ENCODE peak calls at places on chromosome 17, in seven cellular contexts. O is A673, Z is AG10803, A is bronchial epithelial cell, S is AG09319, I is progenitor cell of endocrine pancreas, F is mesothelial cell of epicardium. L is an unnamed sample.

GRCh38 chr17:8698142-8699050 is 46.2 kb downstream of the CCDC42 start:
- DNase-seq in O (peak), Z (peak), A (no peak), S (no peak), I (no peak), F (peak), L (peak)

GRCh38 chr17:57455063-57455914 is 199.0 kb downstream of the MSI2 start:
- DNase-seq in O (no peak), Z (peak), A (no peak), S (no peak), I (no peak), F (no peak), L (no peak)

GRCh38 chr17:19336938-19337711 is 25.4 kb downstream of the B9D1 start:
- DNase-seq in O (no peak), Z (no peak), A (no peak), S (no peak), I (no peak), F (no peak), L (no peak)

GRCh38 chr17:20703781-20704180 is 124.3 kb downstream of the CDRT15L2 start:
- DNase-seq in O (no peak), Z (no peak), A (no peak), S (no peak), I (no peak), F (no peak), L (no peak)

GRCh38 chr17:79002291-79002690 is 7.3 kb downstream of the CANT1 start:
- DNase-seq in O (no peak), Z (no peak), A (no peak), S (no peak), I (no peak), F (no peak), L (no peak)

GRCh38 chr17:77824102-77824779 is 134.3 kb upstream of the TNRC6C start:
- DNase-seq in O (no peak), Z (no peak), A (no peak), S (no peak), I (no peak), F (no peak), L (no peak)

GRCh38 chr17:45848868-45849535 is 4.3 kb downstream of the SPPL2C start:
- DNase-seq in O (no peak), Z (no peak), A (no peak), S (no peak), I (no peak), F (no peak), L (no peak)

GRCh38 chr17:56810846-56811775 is 22.6 kb downstream of the C17orf67 start:
- DNase-seq in O (no peak), Z (no peak), A (no peak), S (no peak), I (no peak), F (no peak), L (no peak)

GRCh38 chr17:57954421-57955182 is 610 bp downstream of the CUEDC1 start:
- DNase-seq in O (peak), Z (peak), A (no peak), S (no peak), I (no peak), F (no peak), L (peak)

GRCh38 chr17:34307110-34307509 is 12.1 kb upstream of the CCL8 start:
- DNase-seq in O (no peak), Z (peak), A (no peak), S (peak), I (no peak), F (no peak), L (no peak)

GRCh38 chr17:21573961-21574610 is 118.2 kb upstream of the KCNJ18 start:
- DNase-seq in O (peak), Z (peak), A (no peak), S (peak), I (no peak), F (no peak), L (no peak)

GRCh38 chr17:6240601-6241000 is 170.4 kb downstream of the WSCD1 start:
- DNase-seq in O (no peak), Z (no peak), A (no peak), S (no peak), I (no peak), F (no peak), L (no peak)

GRCh38 chr17:72525225-72525988 is 404.6 kb downstream of the SOX9 start:
- DNase-seq in O (no peak), Z (no peak), A (no peak), S (no peak), I (no peak), F (no peak), L (no peak)

GRCh38 chr17:16419074-16419928 is 3.9 kb downstream of the TRPV2 start:
- DNase-seq in O (peak), Z (peak), A (peak), S (no peak), I (no peak), F (no peak), L (no peak)

GRCh38 chr17:20063665-20064648 is 54.8 kb downstream of the SPECC1 start:
- DNase-seq in O (peak), Z (peak), A (peak), S (peak), I (no peak), F (no peak), L (no peak)

GRCh38 chr17:35414247-35414646 is 18.1 kb downstream of the SLFN12 start:
- DNase-seq in O (no peak), Z (no peak), A (no peak), S (no peak), I (no peak), F (no peak), L (no peak)

GRCh38 chr17:1434150-1434549 is 21.9 kb downstream of the CRK start:
- DNase-seq in O (no peak), Z (no peak), A (no peak), S (no peak), I (no peak), F (no peak), L (no peak)

GRCh38 chr17:7479389-7480192 is at the start of gene ZBTB4:
- DNase-seq in O (peak), Z (peak), A (peak), S (no peak), I (peak), F (no peak), L (peak)

GRCh38 chr17:16926061-16926511 is 45.8 kb downstream of the TNFRSF13B start:
- DNase-seq in O (no peak), Z (no peak), A (no peak), S (no peak), I (no peak), F (no peak), L (no peak)

GRCh38 chr17:37392024-37392590 is 14.5 kb downstream of the ACACA start:
- DNase-seq in O (no peak), Z (peak), A (peak), S (no peak), I (no peak), F (no peak), L (no peak)

GRCh38 chr17:81148571-81148970 is 16.7 kb upstream of the PVALEF start:
- DNase-seq in O (no peak), Z (no peak), A (no peak), S (no peak), I (no peak), F (no peak), L (no peak)

GRCh38 chr17:61495161-61495857 is 43.1 kb downstream of the TBX4 start:
- DNase-seq in O (peak), Z (peak), A (no peak), S (peak), I (no peak), F (no peak), L (no peak)

GRCh38 chr17:76643553-76644148 is at the start of gene ST6GALNAC1:
- DNase-seq in O (no peak), Z (no peak), A (peak), S (no peak), I (no peak), F (no peak), L (peak)

GRCh38 chr17:7695586-7695985 is 7.3 kb downstream of the WRAP53 start:
- DNase-seq in O (no peak), Z (no peak), A (no peak), S (no peak), I (no peak), F (no peak), L (no peak)

GRCh38 chr17:61405686-61406542 is 6.3 kb downstream of the TBX2 start:
- DNase-seq in O (no peak), Z (no peak), A (no peak), S (no peak), I (no peak), F (no peak), L (no peak)

GRCh38 chr17:2064511-2064910 is 9.6 kb downstream of the HIC1 start:
- DNase-seq in O (no peak), Z (no peak), A (no peak), S (no peak), I (no peak), F (no peak), L (no peak)

GRCh38 chr17:58630883-58631522 is 60.8 kb downstream of the TEX14 start:
- DNase-seq in O (no peak), Z (no peak), A (no peak), S (no peak), I (no peak), F (no peak), L (peak)

GRCh38 chr17:45428954-45429337 is 3.7 kb downstream of the ARHGAP27 start:
- DNase-seq in O (no peak), Z (no peak), A (no peak), S (no peak), I (no peak), F (no peak), L (no peak)

GRCh38 chr17:1905190-1905919 is 75.5 kb downstream of the RPA1 start:
- DNase-seq in O (no peak), Z (no peak), A (no peak), S (no peak), I (no peak), F (no peak), L (no peak)

GRCh38 chr17:8622191-8622590 is 8.3 kb downstream of the MYH10 start:
- DNase-seq in O (no peak), Z (no peak), A (no peak), S (no peak), I (no peak), F (no peak), L (no peak)

GRCh38 chr17:71325117-71325516 is 795.7 kb upstream of the SOX9 start:
- DNase-seq in O (no peak), Z (no peak), A (no peak), S (no peak), I (no peak), F (no peak), L (no peak)

GRCh38 chr17:40179923-40180659 is 2.8 kb downstream of the RAPGEFL1 start:
- DNase-seq in O (peak), Z (peak), A (peak), S (no peak), I (no peak), F (no peak), L (no peak)

GRCh38 chr17:75531724-75532090 is 6.2 kb downstream of the LLGL2 start:
- DNase-seq in O (no peak), Z (no peak), A (peak), S (no peak), I (no peak), F (no peak), L (no peak)

GRCh38 chr17:75765981-75766380 is 989 bp upstream of the GALK1 start:
- DNase-seq in O (no peak), Z (no peak), A (no peak), S (no peak), I (no peak), F (no peak), L (no peak)

GRCh38 chr17:75898065-75898464 is 1.3 kb upstream of the TRIM65 start:
- DNase-seq in O (no peak), Z (no peak), A (no peak), S (no peak), I (no peak), F (no peak), L (no peak)

GRCh38 chr17:18252160-18252559 is 6.4 kb downstream of the FLII start:
- DNase-seq in O (no peak), Z (no peak), A (no peak), S (no peak), I (no peak), F (no peak), L (no peak)
- TF ChIP-seq CTCF in O (no peak), Z (no peak), A (no peak), S (no peak), I (no peak), F (no peak), L (no peak)

DNA sequence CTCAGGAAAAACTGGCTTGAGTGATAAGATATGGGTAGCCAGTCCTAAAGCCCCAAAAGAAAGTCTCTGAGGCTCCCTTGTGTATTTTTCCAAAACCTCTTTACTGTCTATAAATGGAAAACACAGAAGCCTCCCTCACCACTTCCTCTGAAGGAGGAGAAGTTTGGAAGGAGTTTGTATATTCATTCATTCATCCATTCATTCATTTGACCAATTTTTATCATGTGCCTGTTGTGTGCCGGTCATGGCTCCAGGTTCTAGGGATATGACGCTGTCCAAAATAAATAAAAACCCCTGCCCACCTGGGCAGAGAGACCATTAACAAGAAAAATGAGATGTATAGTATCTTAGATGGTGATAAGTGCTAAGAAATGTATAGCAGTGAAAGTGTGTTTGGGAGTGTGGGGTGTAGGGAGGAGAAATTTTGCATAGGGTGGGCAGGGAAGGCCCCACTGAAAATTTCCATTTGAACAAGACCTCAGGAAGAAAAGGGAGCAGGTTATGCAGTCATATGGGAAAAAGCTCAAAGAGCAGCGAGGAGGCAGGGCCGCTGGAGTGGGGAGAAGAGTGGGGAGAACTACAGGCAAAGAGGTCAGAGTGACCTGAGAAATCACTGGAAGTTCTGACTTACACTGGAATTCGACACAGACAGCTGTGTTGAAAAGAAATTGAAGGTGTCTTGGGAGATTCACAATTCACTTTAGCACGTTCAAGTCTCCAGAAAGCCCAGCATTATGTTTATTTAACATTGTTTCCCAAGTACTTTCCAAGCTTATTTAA is 6.1 kb upstream of the WIPI1 start:
- DNase-seq in O (no peak), Z (no peak), A (no peak), S (no peak), I (no peak), F (no peak), L (no peak)
- TF ChIP-seq CTCF in O (no peak), Z (no peak), A (no peak), S (no peak), I (no peak), F (peak), L (no peak)

GRCh38 chr17:43858201-43858600 is 11.2 kb downstream of the CD300LG start:
- DNase-seq in O (no peak), Z (no peak), A (no peak), S (no peak), I (no peak), F (no peak), L (no peak)
- TF ChIP-seq CTCF in O (no peak), Z (no peak), A (no peak), S (no peak), I (no peak), F (no peak), L (no peak)

GRCh38 chr17:29294580-29294900 is 592 bp upstream of the NUFIP2 start:
- DNase-seq in O (peak), Z (no peak), A (no peak), S (no peak), I (no peak), F (no peak), L (no peak)
- TF ChIP-seq CTCF in O (no peak), Z (no peak), A (no peak), S (no peak), I (no peak), F (no peak), L (no peak)

DNA sequence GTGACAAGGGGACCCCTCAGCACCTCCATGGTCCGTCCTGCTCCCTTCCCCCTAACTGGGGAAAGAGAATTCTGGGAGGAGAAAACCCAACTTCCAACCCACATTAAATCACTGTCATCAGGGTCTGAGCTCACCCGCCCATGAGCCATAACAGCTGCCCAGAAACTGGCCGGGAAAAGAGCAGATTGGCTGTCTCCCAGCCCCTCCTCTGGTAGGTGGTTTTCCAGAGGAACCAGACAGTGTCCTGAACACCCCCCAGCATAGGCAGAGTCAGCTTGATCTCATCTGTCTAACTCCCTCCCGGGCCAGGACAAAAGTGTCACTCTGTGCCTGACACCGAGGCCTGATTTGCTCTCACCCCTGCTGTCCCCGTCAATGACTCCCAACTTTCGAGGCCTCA is 197.0 kb downstream of the AXIN2 start:
- DNase-seq in O (peak), Z (no peak), A (no peak), S (no peak), I (no peak), F (no peak), L (no peak)
- TF ChIP-seq CTCF in O (no peak), Z (no peak), A (no peak), S (no peak), I (no peak), F (no peak), L (no peak)

GRCh38 chr17:82153745-82154375 is 55.8 kb upstream of the FASN start:
- DNase-seq in O (peak), Z (peak), A (peak), S (peak), I (peak), F (peak), L (peak)
- TF ChIP-seq CTCF in O (peak), Z (peak), A (peak), S (peak), I (peak), F (peak), L (peak)

DNA sequence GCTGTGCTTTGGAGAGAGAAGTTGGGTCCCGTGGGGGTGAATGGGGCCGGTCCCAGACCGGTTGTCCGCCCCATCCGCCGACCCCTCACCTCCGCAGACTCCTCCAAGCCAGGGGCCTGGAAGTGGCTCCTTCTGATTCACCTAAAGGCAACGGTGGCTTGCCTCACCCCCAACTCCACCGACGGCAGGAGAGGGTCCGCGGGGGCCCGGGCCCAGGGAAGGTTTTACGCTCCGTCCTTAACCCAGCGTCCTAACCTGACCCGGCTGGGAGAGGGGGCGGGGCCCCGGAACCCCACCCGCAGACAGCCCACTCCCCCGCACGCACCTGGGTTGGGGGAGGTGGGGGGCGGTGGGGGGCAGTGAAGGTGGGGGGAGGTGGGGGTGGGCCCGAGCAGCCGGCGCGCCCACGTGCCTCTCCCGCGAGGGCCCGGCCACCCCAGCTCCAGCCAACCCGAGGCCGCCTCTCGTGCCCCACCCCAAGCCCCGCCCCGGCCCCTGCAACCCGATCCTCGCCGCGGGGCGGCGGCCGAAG is 12.7 kb upstream of the CD300A start:
- DNase-seq in O (no peak), Z (no peak), A (no peak), S (peak), I (peak), F (no peak), L (peak)
- TF ChIP-seq CTCF in O (no peak), Z (no peak), A (no peak), S (no peak), I (no peak), F (no peak), L (no peak)

DNA sequence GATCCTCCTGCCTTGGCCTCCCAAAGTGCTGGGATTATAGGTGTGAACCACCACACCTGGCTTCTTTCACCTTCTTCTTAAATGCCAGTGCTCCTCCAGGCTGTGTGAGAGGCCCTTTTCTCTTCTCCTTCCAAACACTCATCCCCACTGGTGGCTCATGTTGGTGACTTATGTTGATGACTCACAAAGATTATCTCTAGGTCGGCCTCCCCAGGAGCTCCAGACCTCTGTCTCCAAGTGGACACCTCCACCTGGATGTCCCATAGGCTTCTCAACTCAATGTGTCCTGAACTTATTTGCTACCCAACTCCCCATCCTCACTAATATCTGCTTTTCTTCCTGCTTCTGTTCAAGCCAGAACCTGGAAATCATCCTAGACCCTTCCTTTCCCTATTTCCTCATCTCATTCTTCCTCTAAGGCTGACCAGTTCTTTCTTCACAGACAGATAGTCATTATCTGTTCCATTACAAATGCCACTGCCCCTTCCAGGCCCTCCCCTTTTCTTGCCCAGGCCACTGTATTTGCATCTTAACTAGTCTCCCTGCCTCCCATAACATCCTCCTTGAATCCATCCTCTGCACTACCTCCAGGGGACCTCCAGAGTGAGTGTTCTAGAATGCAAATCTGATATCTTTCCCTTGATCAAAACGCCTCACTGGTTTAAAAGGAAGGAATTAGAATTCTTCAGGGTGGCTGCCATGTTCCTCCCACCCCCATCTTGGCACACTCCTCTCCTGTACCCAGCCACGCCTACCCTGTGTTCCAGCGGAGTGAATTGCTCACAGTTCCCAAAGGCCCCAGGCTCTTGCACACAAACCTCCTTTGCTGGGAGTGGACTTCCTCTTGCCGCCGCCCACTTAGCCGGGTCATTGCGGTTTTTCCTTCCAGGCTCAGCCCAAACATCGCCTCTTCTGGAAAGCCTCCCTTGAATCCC is 34.8 kb upstream of the FBXO47 start:
- DNase-seq in O (peak), Z (peak), A (peak), S (peak), I (no peak), F (no peak), L (no peak)
- TF ChIP-seq CTCF in O (no peak), Z (no peak), A (no peak), S (no peak), I (no peak), F (no peak), L (no peak)

GRCh38 chr17:49218941-49219913 is 8.7 kb downstream of the ABI3 start:
- DNase-seq in O (no peak), Z (no peak), A (no peak), S (no peak), I (no peak), F (no peak), L (no peak)
- TF ChIP-seq CTCF in O (peak), Z (peak), A (peak), S (peak), I (peak), F (no peak), L (no peak)

GRCh38 chr17:47731396-47731795 is 1.6 kb upstream of the TBX21 start:
- DNase-seq in O (no peak), Z (no peak), A (no peak), S (no peak), I (no peak), F (no peak), L (no peak)

GRCh38 chr17:47732399-47733046 is 513 bp upstream of the TBX21 start:
- DNase-seq in O (no peak), Z (no peak), A (no peak), S (no peak), I (no peak), F (no peak), L (no peak)

GRCh38 chr17:47733414-47734288 is 615 bp downstream of the TBX21 start:
- DNase-seq in O (no peak), Z (no peak), A (no peak), S (no peak), I (no peak), F (no peak), L (no peak)

GRCh38 chr17:47735139-47735464 is 2.1 kb downstream of the TBX21 start:
- DNase-seq in O (no peak), Z (no peak), A (no peak), S (no peak), I (no peak), F (no peak), L (no peak)

GRCh38 chr17:47733047-47733413 is at the start of gene TBX21:
- DNase-seq in O (peak), Z (peak), A (no peak), S (no peak), I (peak), F (no peak), L (peak)
- TF ChIP-seq CTCF in O (peak), Z (peak), A (peak), S (no peak), I (peak), F (no peak), L (peak)